ENCODE peak calls at places on chromosomes 7 and 10, in five cellular contexts. A is GOT3, D is T-cell, T is SW 1271, H is ELF-1. O is an unnamed sample.

GRCh38 chr10:25175527-25176420 is 973 bp downstream of the GPR158 start:
- DNase-seq in A (no peak), D (no peak), T (no peak), H (peak), O (no peak)

GRCh38 chr7:116021237-116021636 is 9.3 kb downstream of the TFEC start:
- DNase-seq in A (no peak), D (no peak), T (no peak), H (no peak), O (no peak)

GRCh38 chr10:67603701-67604100 is 92.3 kb downstream of the CTNNA3 start:
- DNase-seq in A (no peak), D (no peak), T (no peak), H (no peak), O (no peak)

GRCh38 chr10:86295351-86295750 is 71.2 kb downstream of the GRID1 start:
- DNase-seq in A (no peak), D (no peak), T (no peak), H (no peak), O (no peak)

GRCh38 chr10:29007370-29007747 is 281.5 kb upstream of the LYZL1 start:
- DNase-seq in A (no peak), D (no peak), T (no peak), H (no peak), O (no peak)

GRCh38 chr10:116974442-116975005 is 30.5 kb downstream of the SHTN1 start:
- DNase-seq in A (no peak), D (no peak), T (peak), H (no peak), O (no peak)

GRCh38 chr10:72175166-72175565 is 40.6 kb upstream of the ANAPC16 start:
- DNase-seq in A (no peak), D (no peak), T (no peak), H (no peak), O (no peak)

GRCh38 chr10:125548356-125548755 is 134.6 kb downstream of the TEX36 start:
- DNase-seq in A (no peak), D (no peak), T (no peak), H (no peak), O (no peak)

GRCh38 chr10:133442967-133443924 is 10.5 kb upstream of the SCART1 start:
- DNase-seq in A (no peak), D (no peak), T (no peak), H (no peak), O (no peak)

GRCh38 chr7:95229301-95229700 is 95.0 kb downstream of the PON1 start:
- DNase-seq in A (no peak), D (no peak), T (no peak), H (no peak), O (no peak)

GRCh38 chr7:123241809-123242208 is 42.0 kb upstream of the SLC13A1 start:
- DNase-seq in A (no peak), D (no peak), T (no peak), H (no peak), O (no peak)

GRCh38 chr7:77282897-77283296 is 83.3 kb upstream of the FGL2 start:
- DNase-seq in A (no peak), D (no peak), T (no peak), H (no peak), O (no peak)

GRCh38 chr10:6148251-6148691 is 54.5 kb upstream of the PFKFB3 start:
- DNase-seq in A (no peak), D (no peak), T (no peak), H (no peak), O (no peak)

GRCh38 chr10:95437669-95438068 is 123.5 kb downstream of the SORBS1 start:
- DNase-seq in A (no peak), D (no peak), T (no peak), H (no peak), O (no peak)

GRCh38 chr10:94129393-94130130 is 135.8 kb downstream of the PLCE1 start:
- DNase-seq in A (no peak), D (no peak), T (no peak), H (no peak), O (peak)

GRCh38 chr7:157943561-157943960 is 606.8 kb downstream of the DNAJB6 start:
- DNase-seq in A (no peak), D (no peak), T (no peak), H (no peak), O (no peak)

GRCh38 chr7:101984141-101984879 is 166.9 kb downstream of the CUX1 start:
- DNase-seq in A (no peak), D (no peak), T (no peak), H (no peak), O (no peak)

GRCh38 chr10:10508241-10508640 is 509.4 kb upstream of the CELF2 start:
- DNase-seq in A (no peak), D (no peak), T (no peak), H (no peak), O (no peak)

GRCh38 chr7:9502269-9502668 is 1068.9 kb downstream of the NXPH1 start:
- DNase-seq in A (no peak), D (no peak), T (no peak), H (no peak), O (no peak)

O was measured in left cardiac atrium.